ENCODE peak calls at places on chromosomes 2 and 18, in nine cellular contexts. P is GM23248; D is right lobe of liver; T is lower lobe of right lung; L is GM23338; Z is RWPE1; X is CD8-positive, alpha-beta memory T cell; J is prostate gland; N is OCI-LY7. M is an unnamed sample.

GRCh38 chr2:238103465-238104070 is 3.4 kb downstream of the ESPNL start:
- DNase-seq in P (no peak), J (no peak), L (no peak), N (no peak), X (no peak), Z (no peak), T (no peak), D (no peak), M (peak; percentile 20)

GRCh38 chr2:120783371-120783791 is 47.7 kb downstream of the GLI2 start:
- DNase-seq in L (peak; percentile 60), P (peak; percentile 43), D (no peak), N (no peak), J (peak; percentile 28), X (no peak), T (no peak), Z (no peak), M (no peak)

GRCh38 chr2:36277146-36277808 is 78.3 kb upstream of the CRIM1 start:
- DNase-seq in X (no peak), T (no peak), N (no peak), J (no peak), Z (peak; percentile 51), D (no peak), L (no peak), P (peak; percentile 85), M (no peak)

GRCh38 chr2:219289537-219290361 is 10.6 kb downstream of the DNAJB2 start:
- DNase-seq in X (no peak), Z (peak; percentile 85), N (no peak), P (peak; percentile 91), L (no peak), T (no peak), J (no peak), D (no peak), M (no peak)

GRCh38 chr2:142174176-142174575 is 43.4 kb upstream of the LRP1B start:
- DNase-seq in N (no peak), P (no peak), T (no peak), Z (no peak), L (no peak), J (no peak), D (no peak), X (no peak), M (no peak)

GRCh38 chr2:132255714-132256113 is 94.0 kb upstream of the ANKRD30BL start:
- DNase-seq in J (no peak), L (no peak), P (no peak), N (no peak), D (no peak), Z (no peak), T (no peak), X (no peak), M (peak; percentile 8)

GRCh38 chr2:219644801-219645480 is 17.5 kb downstream of the SLC4A3 start:
- DNase-seq in L (no peak), Z (no peak), N (no peak), P (no peak), D (no peak), X (no peak), J (no peak), T (peak; percentile 72), M (peak; percentile 47)

GRCh38 chr2:145752091-145752806 is 1232.3 kb upstream of the ZEB2 start:
- DNase-seq in L (peak; percentile 79), J (peak; percentile 14), N (peak; percentile 79), X (no peak), Z (peak; percentile 45), T (peak; percentile 47), P (peak; percentile 86), D (no peak), M (peak; percentile 59)

GRCh38 chr2:147588191-147588590 is 256.6 kb upstream of the ACVR2A start:
- DNase-seq in X (no peak), T (no peak), L (no peak), D (no peak), P (peak; percentile 90), Z (peak; percentile 26), J (no peak), N (no peak), M (no peak)

GRCh38 chr2:240780023-240780831 is 39.8 kb downstream of the KIF1A start:
- DNase-seq in X (no peak), Z (no peak), L (no peak), T (no peak), N (no peak), J (no peak), P (peak; percentile 34), D (no peak), M (no peak)

GRCh38 chr2:207683879-207684627 is 27.4 kb upstream of the CCNYL1 start:
- DNase-seq in J (no peak), N (no peak), L (no peak), X (no peak), P (peak; percentile 78), Z (no peak), T (no peak), D (no peak), M (no peak)

DNA sequence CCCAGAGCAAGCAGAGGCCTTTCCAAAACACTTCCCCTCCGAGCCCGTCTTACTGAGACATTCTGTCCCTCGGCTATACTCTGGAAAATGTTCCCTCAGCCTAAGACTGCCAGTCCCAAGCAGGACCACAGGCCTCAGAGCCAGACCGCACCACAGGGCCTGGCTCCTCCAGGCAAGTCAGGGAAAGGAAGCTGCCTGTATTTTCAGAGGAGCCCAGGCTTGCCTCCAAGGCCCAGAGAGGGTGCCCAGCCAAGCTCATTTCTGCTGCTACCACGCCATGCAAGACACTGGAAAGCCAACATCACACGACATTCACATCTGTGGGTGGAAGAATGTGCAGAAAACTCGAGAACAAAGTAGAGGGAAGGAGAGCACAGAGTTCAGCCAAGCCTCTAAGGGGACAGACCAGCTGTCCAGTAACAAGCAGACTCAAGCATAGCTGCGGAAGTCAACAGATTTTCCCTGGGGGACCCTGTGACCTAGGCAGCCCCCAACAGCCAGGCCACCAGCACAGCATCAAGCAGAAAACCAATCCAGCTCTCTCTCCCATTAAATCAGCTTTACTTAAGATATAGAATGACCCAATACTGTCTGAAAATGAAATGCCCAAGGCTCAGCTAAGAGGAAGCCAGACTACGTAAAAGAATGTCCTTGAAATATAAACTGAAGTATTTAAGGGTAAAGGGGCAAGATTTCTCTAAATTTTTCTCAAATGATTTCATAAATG is 123.9 kb downstream of the ZFP36L2 start:
- DNase-seq in P (no peak), X (no peak), T (no peak), N (no peak), Z (no peak), L (peak; percentile 12), J (no peak), D (no peak), M (peak; percentile 51)
- H3K27ac ChIP-seq in P (no peak overlapping the region), X (no peak overlapping the region), T (peak overlapping the region; percentile 82), N (no peak overlapping the region), Z (peak overlapping the region; percentile 77), L (no peak overlapping the region), J (peak overlapping the region; percentile 71), D (peak overlapping the region; percentile 67), M (peak overlapping the region; percentile 98)

DNA sequence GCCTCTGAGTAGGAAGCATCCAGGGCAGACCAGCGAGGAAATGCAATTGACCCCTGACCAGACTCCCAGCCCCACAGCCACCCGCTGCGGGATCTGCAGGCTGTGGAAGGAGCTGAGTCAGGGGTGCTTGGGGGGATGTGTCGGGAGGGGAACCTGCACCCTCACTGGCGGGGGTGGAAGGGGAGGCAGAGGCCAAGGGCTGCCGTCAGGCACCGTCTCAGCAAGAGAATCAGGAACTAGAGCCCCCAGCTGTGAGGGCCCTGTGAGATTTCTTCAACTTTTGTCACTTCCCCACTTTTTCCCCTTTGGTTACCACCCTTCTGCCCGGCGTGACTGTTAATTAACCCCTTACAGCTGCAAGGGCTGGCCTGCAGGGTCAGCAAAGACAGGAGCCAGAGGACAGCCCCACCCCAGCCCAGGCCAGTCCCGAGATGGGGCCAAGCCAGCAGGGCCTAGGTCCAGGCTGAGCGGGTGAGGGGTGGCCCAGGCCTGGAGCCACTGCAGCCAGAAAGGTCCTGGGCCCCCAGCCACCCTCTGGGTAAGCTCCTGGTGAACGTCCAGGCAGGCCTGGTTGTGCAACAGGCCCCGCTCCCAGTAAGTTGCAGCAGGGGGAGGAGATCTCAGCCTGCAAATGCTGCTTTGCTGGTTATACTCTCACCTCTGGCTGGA is 147.0 kb upstream of the ID2 start:
- DNase-seq in D (peak; percentile 95), L (no peak), Z (peak; percentile 5), X (no peak), T (peak; percentile 91), P (peak; percentile 69), N (peak; percentile 70), J (peak; percentile 42), M (no peak)
- H3K27ac ChIP-seq in D (peak overlapping the region; percentile 67), L (no peak overlapping the region), Z (no peak overlapping the region), X (no peak overlapping the region), T (peak overlapping the region; percentile 77), P (no peak overlapping the region), N (peak overlapping the region; percentile 58), J (no peak overlapping the region), M (peak overlapping the region; percentile 44)

DNA sequence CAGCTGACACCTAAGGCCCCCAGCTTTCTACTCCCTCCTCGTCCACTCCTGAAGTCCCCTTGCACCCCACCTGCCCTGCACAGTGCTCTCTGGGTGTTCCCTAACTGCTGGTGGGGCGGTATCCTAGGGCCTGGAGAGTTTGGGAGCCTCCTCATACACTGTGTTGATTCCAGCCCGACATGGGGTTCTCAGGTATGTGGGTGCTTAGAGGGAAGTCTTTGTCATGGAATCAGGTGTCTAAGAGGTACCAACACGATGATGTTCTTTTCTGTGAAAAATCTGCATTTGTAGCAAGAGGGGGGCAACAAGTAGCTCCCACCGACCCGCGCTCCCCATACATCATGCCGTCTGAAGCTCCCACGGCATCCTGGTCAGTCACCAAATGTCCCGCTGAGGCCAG is 96.8 kb upstream of the SMAD7 start:
- DNase-seq in T (no peak), Z (no peak), X (no peak), L (peak; percentile 57), N (no peak), J (no peak), D (no peak), P (no peak), M (no peak)
- H3K27ac ChIP-seq in T (no peak overlapping the region), Z (no peak overlapping the region), X (no peak overlapping the region), L (peak overlapping the region; percentile 39), N (no peak overlapping the region), J (no peak overlapping the region), D (no peak overlapping the region), P (peak overlapping the region; percentile 77), M (no peak overlapping the region)

GRCh38 chr2:234496835-234497591 is at the start of gene ARL4C:
- DNase-seq in Z (peak; percentile 69), X (peak; percentile 75), J (peak; percentile 69), P (peak; percentile 89), T (peak; percentile 66), L (peak; percentile 78), D (peak; percentile 78), N (peak; percentile 71), M (peak; percentile 93)

GRCh38 chr2:234497592-234498023 is 727 bp upstream of the ARL4C start:
- DNase-seq in L (peak; percentile 53), P (no peak), Z (no peak), N (no peak), D (no peak), T (no peak), J (no peak), X (no peak), M (peak; percentile 79)

GRCh38 chr2:234502285-234502918 is 5.5 kb upstream of the ARL4C start:
- DNase-seq in N (no peak), J (no peak), D (no peak), L (no peak), T (no peak), P (peak; percentile 70), X (no peak), Z (peak; percentile 63), M (no peak)

GRCh38 chr2:234500394-234501006 is 3.6 kb upstream of the ARL4C start:
- DNase-seq in T (peak; percentile 74), Z (peak; percentile 39), J (peak; percentile 52), X (peak; percentile 71), N (peak; percentile 92), P (peak; percentile 77), D (peak; percentile 63), L (peak; percentile 78), M (peak; percentile 76)

DNA sequence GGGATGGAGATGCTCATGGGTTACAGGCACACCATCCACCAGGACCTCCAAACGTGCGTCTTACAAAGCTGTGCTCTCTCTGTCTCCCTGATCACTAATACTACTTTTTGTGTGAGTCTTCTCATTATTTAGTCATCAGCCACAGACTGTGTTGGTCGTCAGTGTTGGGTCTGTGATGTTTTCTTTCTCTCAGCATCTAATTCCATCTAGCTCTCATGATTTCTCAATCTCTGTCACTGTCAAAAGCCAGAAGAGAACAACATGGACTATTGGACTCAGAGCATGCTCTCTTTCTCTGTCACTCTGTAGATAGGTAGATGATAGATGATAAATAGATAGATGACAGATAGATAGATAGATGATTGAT is 6.0 kb upstream of the ARL4C start:
- DNase-seq in T (no peak), D (no peak), J (no peak), Z (no peak), X (no peak), P (peak; percentile 48), N (no peak), L (no peak), M (no peak)
- H3K27ac ChIP-seq in T (no peak overlapping the region), D (no peak overlapping the region), J (no peak overlapping the region), Z (peak overlapping the region; percentile 40), X (no peak overlapping the region), P (no peak overlapping the region), N (no peak overlapping the region), L (no peak overlapping the region), M (no peak overlapping the region)

M was measured in endodermal cell.